ENCODE peak calls at places on chromosome 7, in eight cellular contexts. One of them, this sample, is unnamed.

GRCh38 chr7:116324582-116324981 is 114.2 kb downstream of the TES start:
- DNase-seq in activated CD8-positive, alpha-beta memory T cell treated with anti-CD3 and anti-CD28 coated beads for 1 hour: no peak
- DNase-seq in stimulated activated CD4-positive, alpha-beta T cell treated with anti-CD3 and anti-CD28 coated beads, Interleukin-1b, Interleukin-23, amount 100 ng/mL, for 24 hours: no peak
- DNase-seq in activated T-helper 2 cell treated with anti-CD3 and anti-CD28 coated beads, Interferon-gamma antibody, Interleukin-2, Interleukin-4, amounts not matched to agents 10 μg/mL and 5 μg/mL and 100 μg/mL, durations not matched to agents 14 hours and 24 hours and 36 hours: no peak
- DNase-seq in activated naive CD8-positive, alpha-beta T cell treated with anti-CD3 and anti-CD28 coated beads, Interleukin-2, amount 10 ng/mL, durations not matched to agents 7 days and 5 days: no peak
- DNase-seq in iPS DF 19.7: no peak
- DNase-seq in activated T-cell treated with anti-CD3 and anti-CD28 coated beads for 1 hour: no peak
- DNase-seq in GM12891: no peak
- DNase-seq in this sample: no peak

GRCh38 chr7:47670738-47671137 is 88.8 kb upstream of the TNS3 start:
- DNase-seq in activated CD8-positive, alpha-beta memory T cell treated with anti-CD3 and anti-CD28 coated beads for 1 hour: no peak
- DNase-seq in activated naive CD8-positive, alpha-beta T cell treated with anti-CD3 and anti-CD28 coated beads, Interleukin-2, amount 10 ng/mL, durations not matched to agents 7 days and 5 days: no peak
- DNase-seq in activated T-cell treated with anti-CD3 and anti-CD28 coated beads for 1 hour: no peak
- DNase-seq in iPS DF 19.7: no peak
- DNase-seq in activated T-helper 2 cell treated with anti-CD3 and anti-CD28 coated beads, Interferon-gamma antibody, Interleukin-2, Interleukin-4, amounts not matched to agents 10 μg/mL and 5 μg/mL and 100 μg/mL, durations not matched to agents 14 hours and 24 hours and 36 hours: no peak
- DNase-seq in stimulated activated CD4-positive, alpha-beta T cell treated with anti-CD3 and anti-CD28 coated beads, Interleukin-1b, Interleukin-23, amount 100 ng/mL, for 24 hours: no peak
- DNase-seq in GM12891: peak
- DNase-seq in this sample: no peak

GRCh38 chr7:154416714-154417113 is 364.5 kb downstream of the DPP6 start:
- DNase-seq in GM12891: no peak
- DNase-seq in iPS DF 19.7: no peak
- DNase-seq in activated naive CD8-positive, alpha-beta T cell treated with anti-CD3 and anti-CD28 coated beads, Interleukin-2, amount 10 ng/mL, durations not matched to agents 7 days and 5 days: no peak
- DNase-seq in stimulated activated CD4-positive, alpha-beta T cell treated with anti-CD3 and anti-CD28 coated beads, Interleukin-1b, Interleukin-23, amount 100 ng/mL, for 24 hours: no peak
- DNase-seq in activated CD8-positive, alpha-beta memory T cell treated with anti-CD3 and anti-CD28 coated beads for 1 hour: no peak
- DNase-seq in activated T-cell treated with anti-CD3 and anti-CD28 coated beads for 1 hour: no peak
- DNase-seq in activated T-helper 2 cell treated with anti-CD3 and anti-CD28 coated beads, Interferon-gamma antibody, Interleukin-2, Interleukin-4, amounts not matched to agents 10 μg/mL and 5 μg/mL and 100 μg/mL, durations not matched to agents 14 hours and 24 hours and 36 hours: no peak
- DNase-seq in this sample: no peak

GRCh38 chr7:1237704-1238255 is 5.1 kb downstream of the UNCX start:
- DNase-seq in activated T-cell treated with anti-CD3 and anti-CD28 coated beads for 1 hour: no peak
- DNase-seq in iPS DF 19.7: no peak
- DNase-seq in activated T-helper 2 cell treated with anti-CD3 and anti-CD28 coated beads, Interferon-gamma antibody, Interleukin-2, Interleukin-4, amounts not matched to agents 10 μg/mL and 5 μg/mL and 100 μg/mL, durations not matched to agents 14 hours and 24 hours and 36 hours: no peak
- DNase-seq in stimulated activated CD4-positive, alpha-beta T cell treated with anti-CD3 and anti-CD28 coated beads, Interleukin-1b, Interleukin-23, amount 100 ng/mL, for 24 hours: no peak
- DNase-seq in activated CD8-positive, alpha-beta memory T cell treated with anti-CD3 and anti-CD28 coated beads for 1 hour: no peak
- DNase-seq in GM12891: no peak
- DNase-seq in activated naive CD8-positive, alpha-beta T cell treated with anti-CD3 and anti-CD28 coated beads, Interleukin-2, amount 10 ng/mL, durations not matched to agents 7 days and 5 days: no peak
- DNase-seq in this sample: no peak

GRCh38 chr7:152859781-152860191 is 100.2 kb downstream of the ACTR3B start:
- DNase-seq in activated T-helper 2 cell treated with anti-CD3 and anti-CD28 coated beads, Interferon-gamma antibody, Interleukin-2, Interleukin-4, amounts not matched to agents 10 μg/mL and 5 μg/mL and 100 μg/mL, durations not matched to agents 14 hours and 24 hours and 36 hours: no peak
- DNase-seq in stimulated activated CD4-positive, alpha-beta T cell treated with anti-CD3 and anti-CD28 coated beads, Interleukin-1b, Interleukin-23, amount 100 ng/mL, for 24 hours: no peak
- DNase-seq in activated naive CD8-positive, alpha-beta T cell treated with anti-CD3 and anti-CD28 coated beads, Interleukin-2, amount 10 ng/mL, durations not matched to agents 7 days and 5 days: no peak
- DNase-seq in activated T-cell treated with anti-CD3 and anti-CD28 coated beads for 1 hour: no peak
- DNase-seq in iPS DF 19.7: peak
- DNase-seq in GM12891: peak
- DNase-seq in activated CD8-positive, alpha-beta memory T cell treated with anti-CD3 and anti-CD28 coated beads for 1 hour: no peak
- DNase-seq in this sample: peak

GRCh38 chr7:135333946-135334345 is 100.3 kb downstream of the STRA8 start:
- DNase-seq in activated T-cell treated with anti-CD3 and anti-CD28 coated beads for 1 hour: no peak
- DNase-seq in GM12891: no peak
- DNase-seq in stimulated activated CD4-positive, alpha-beta T cell treated with anti-CD3 and anti-CD28 coated beads, Interleukin-1b, Interleukin-23, amount 100 ng/mL, for 24 hours: no peak
- DNase-seq in activated CD8-positive, alpha-beta memory T cell treated with anti-CD3 and anti-CD28 coated beads for 1 hour: no peak
- DNase-seq in activated T-helper 2 cell treated with anti-CD3 and anti-CD28 coated beads, Interferon-gamma antibody, Interleukin-2, Interleukin-4, amounts not matched to agents 10 μg/mL and 5 μg/mL and 100 μg/mL, durations not matched to agents 14 hours and 24 hours and 36 hours: no peak
- DNase-seq in iPS DF 19.7: no peak
- DNase-seq in activated naive CD8-positive, alpha-beta T cell treated with anti-CD3 and anti-CD28 coated beads, Interleukin-2, amount 10 ng/mL, durations not matched to agents 7 days and 5 days: no peak
- DNase-seq in this sample: no peak

GRCh38 chr7:74449809-74450397 is 3.8 kb upstream of the GTF2IRD1 start:
- DNase-seq in activated T-cell treated with anti-CD3 and anti-CD28 coated beads for 1 hour: peak
- DNase-seq in stimulated activated CD4-positive, alpha-beta T cell treated with anti-CD3 and anti-CD28 coated beads, Interleukin-1b, Interleukin-23, amount 100 ng/mL, for 24 hours: peak
- DNase-seq in iPS DF 19.7: peak
- DNase-seq in activated CD8-positive, alpha-beta memory T cell treated with anti-CD3 and anti-CD28 coated beads for 1 hour: peak
- DNase-seq in activated T-helper 2 cell treated with anti-CD3 and anti-CD28 coated beads, Interferon-gamma antibody, Interleukin-2, Interleukin-4, amounts not matched to agents 10 μg/mL and 5 μg/mL and 100 μg/mL, durations not matched to agents 14 hours and 24 hours and 36 hours: peak
- DNase-seq in activated naive CD8-positive, alpha-beta T cell treated with anti-CD3 and anti-CD28 coated beads, Interleukin-2, amount 10 ng/mL, durations not matched to agents 7 days and 5 days: peak
- DNase-seq in GM12891: peak
- DNase-seq in this sample: peak

GRCh38 chr7:144854839-144855424 is 19.1 kb upstream of the TPK1 start:
- DNase-seq in activated CD8-positive, alpha-beta memory T cell treated with anti-CD3 and anti-CD28 coated beads for 1 hour: no peak
- DNase-seq in activated naive CD8-positive, alpha-beta T cell treated with anti-CD3 and anti-CD28 coated beads, Interleukin-2, amount 10 ng/mL, durations not matched to agents 7 days and 5 days: no peak
- DNase-seq in activated T-helper 2 cell treated with anti-CD3 and anti-CD28 coated beads, Interferon-gamma antibody, Interleukin-2, Interleukin-4, amounts not matched to agents 10 μg/mL and 5 μg/mL and 100 μg/mL, durations not matched to agents 14 hours and 24 hours and 36 hours: no peak
- DNase-seq in iPS DF 19.7: no peak
- DNase-seq in activated T-cell treated with anti-CD3 and anti-CD28 coated beads for 1 hour: no peak
- DNase-seq in GM12891: no peak
- DNase-seq in stimulated activated CD4-positive, alpha-beta T cell treated with anti-CD3 and anti-CD28 coated beads, Interleukin-1b, Interleukin-23, amount 100 ng/mL, for 24 hours: no peak
- DNase-seq in this sample: peak

GRCh38 chr7:1403844-1404404 is 55.3 kb downstream of the MICALL2 start:
- DNase-seq in GM12891: no peak
- DNase-seq in iPS DF 19.7: no peak
- DNase-seq in activated T-helper 2 cell treated with anti-CD3 and anti-CD28 coated beads, Interferon-gamma antibody, Interleukin-2, Interleukin-4, amounts not matched to agents 10 μg/mL and 5 μg/mL and 100 μg/mL, durations not matched to agents 14 hours and 24 hours and 36 hours: no peak
- DNase-seq in activated CD8-positive, alpha-beta memory T cell treated with anti-CD3 and anti-CD28 coated beads for 1 hour: no peak
- DNase-seq in stimulated activated CD4-positive, alpha-beta T cell treated with anti-CD3 and anti-CD28 coated beads, Interleukin-1b, Interleukin-23, amount 100 ng/mL, for 24 hours: no peak
- DNase-seq in activated T-cell treated with anti-CD3 and anti-CD28 coated beads for 1 hour: no peak
- DNase-seq in activated naive CD8-positive, alpha-beta T cell treated with anti-CD3 and anti-CD28 coated beads, Interleukin-2, amount 10 ng/mL, durations not matched to agents 7 days and 5 days: no peak
- DNase-seq in this sample: no peak

GRCh38 chr7:67918158-67918557 is 921.5 kb downstream of the TYW1 start:
- DNase-seq in iPS DF 19.7: no peak
- DNase-seq in activated T-cell treated with anti-CD3 and anti-CD28 coated beads for 1 hour: no peak
- DNase-seq in activated naive CD8-positive, alpha-beta T cell treated with anti-CD3 and anti-CD28 coated beads, Interleukin-2, amount 10 ng/mL, durations not matched to agents 7 days and 5 days: no peak
- DNase-seq in stimulated activated CD4-positive, alpha-beta T cell treated with anti-CD3 and anti-CD28 coated beads, Interleukin-1b, Interleukin-23, amount 100 ng/mL, for 24 hours: no peak
- DNase-seq in GM12891: no peak
- DNase-seq in activated T-helper 2 cell treated with anti-CD3 and anti-CD28 coated beads, Interferon-gamma antibody, Interleukin-2, Interleukin-4, amounts not matched to agents 10 μg/mL and 5 μg/mL and 100 μg/mL, durations not matched to agents 14 hours and 24 hours and 36 hours: no peak
- DNase-seq in activated CD8-positive, alpha-beta memory T cell treated with anti-CD3 and anti-CD28 coated beads for 1 hour: no peak
- DNase-seq in this sample: no peak

GRCh38 chr7:77538186-77538907 is 1.3 kb downstream of the PTPN12 start:
- DNase-seq in activated CD8-positive, alpha-beta memory T cell treated with anti-CD3 and anti-CD28 coated beads for 1 hour: no peak
- DNase-seq in GM12891: no peak
- DNase-seq in activated T-helper 2 cell treated with anti-CD3 and anti-CD28 coated beads, Interferon-gamma antibody, Interleukin-2, Interleukin-4, amounts not matched to agents 10 μg/mL and 5 μg/mL and 100 μg/mL, durations not matched to agents 14 hours and 24 hours and 36 hours: no peak
- DNase-seq in activated T-cell treated with anti-CD3 and anti-CD28 coated beads for 1 hour: no peak
- DNase-seq in stimulated activated CD4-positive, alpha-beta T cell treated with anti-CD3 and anti-CD28 coated beads, Interleukin-1b, Interleukin-23, amount 100 ng/mL, for 24 hours: no peak
- DNase-seq in activated naive CD8-positive, alpha-beta T cell treated with anti-CD3 and anti-CD28 coated beads, Interleukin-2, amount 10 ng/mL, durations not matched to agents 7 days and 5 days: no peak
- DNase-seq in iPS DF 19.7: no peak
- DNase-seq in this sample: peak

GRCh38 chr7:2508327-2509231 is 11.0 kb upstream of the LFNG start:
- DNase-seq in stimulated activated CD4-positive, alpha-beta T cell treated with anti-CD3 and anti-CD28 coated beads, Interleukin-1b, Interleukin-23, amount 100 ng/mL, for 24 hours: no peak
- DNase-seq in activated T-helper 2 cell treated with anti-CD3 and anti-CD28 coated beads, Interferon-gamma antibody, Interleukin-2, Interleukin-4, amounts not matched to agents 10 μg/mL and 5 μg/mL and 100 μg/mL, durations not matched to agents 14 hours and 24 hours and 36 hours: peak
- DNase-seq in activated naive CD8-positive, alpha-beta T cell treated with anti-CD3 and anti-CD28 coated beads, Interleukin-2, amount 10 ng/mL, durations not matched to agents 7 days and 5 days: peak
- DNase-seq in activated CD8-positive, alpha-beta memory T cell treated with anti-CD3 and anti-CD28 coated beads for 1 hour: no peak
- DNase-seq in iPS DF 19.7: no peak
- DNase-seq in activated T-cell treated with anti-CD3 and anti-CD28 coated beads for 1 hour: peak
- DNase-seq in GM12891: peak
- DNase-seq in this sample: no peak

GRCh38 chr7:128103498-128104108 is 72.4 kb upstream of the LRRC4 start:
- DNase-seq in GM12891: peak
- DNase-seq in stimulated activated CD4-positive, alpha-beta T cell treated with anti-CD3 and anti-CD28 coated beads, Interleukin-1b, Interleukin-23, amount 100 ng/mL, for 24 hours: no peak
- DNase-seq in activated CD8-positive, alpha-beta memory T cell treated with anti-CD3 and anti-CD28 coated beads for 1 hour: no peak
- DNase-seq in iPS DF 19.7: no peak
- DNase-seq in activated naive CD8-positive, alpha-beta T cell treated with anti-CD3 and anti-CD28 coated beads, Interleukin-2, amount 10 ng/mL, durations not matched to agents 7 days and 5 days: peak
- DNase-seq in activated T-helper 2 cell treated with anti-CD3 and anti-CD28 coated beads, Interferon-gamma antibody, Interleukin-2, Interleukin-4, amounts not matched to agents 10 μg/mL and 5 μg/mL and 100 μg/mL, durations not matched to agents 14 hours and 24 hours and 36 hours: no peak
- DNase-seq in activated T-cell treated with anti-CD3 and anti-CD28 coated beads for 1 hour: no peak
- DNase-seq in this sample: no peak

GRCh38 chr7:32921896-32922295 is 30.3 kb upstream of the KBTBD2 start:
- DNase-seq in activated naive CD8-positive, alpha-beta T cell treated with anti-CD3 and anti-CD28 coated beads, Interleukin-2, amount 10 ng/mL, durations not matched to agents 7 days and 5 days: no peak
- DNase-seq in iPS DF 19.7: no peak
- DNase-seq in activated CD8-positive, alpha-beta memory T cell treated with anti-CD3 and anti-CD28 coated beads for 1 hour: no peak
- DNase-seq in GM12891: no peak
- DNase-seq in stimulated activated CD4-positive, alpha-beta T cell treated with anti-CD3 and anti-CD28 coated beads, Interleukin-1b, Interleukin-23, amount 100 ng/mL, for 24 hours: no peak
- DNase-seq in activated T-cell treated with anti-CD3 and anti-CD28 coated beads for 1 hour: no peak
- DNase-seq in activated T-helper 2 cell treated with anti-CD3 and anti-CD28 coated beads, Interferon-gamma antibody, Interleukin-2, Interleukin-4, amounts not matched to agents 10 μg/mL and 5 μg/mL and 100 μg/mL, durations not matched to agents 14 hours and 24 hours and 36 hours: no peak
- DNase-seq in this sample: no peak

GRCh38 chr7:114084381-114085312 is 165.8 kb upstream of the PPP1R3A start:
- DNase-seq in activated naive CD8-positive, alpha-beta T cell treated with anti-CD3 and anti-CD28 coated beads, Interleukin-2, amount 10 ng/mL, durations not matched to agents 7 days and 5 days: peak
- DNase-seq in iPS DF 19.7: no peak
- DNase-seq in stimulated activated CD4-positive, alpha-beta T cell treated with anti-CD3 and anti-CD28 coated beads, Interleukin-1b, Interleukin-23, amount 100 ng/mL, for 24 hours: no peak
- DNase-seq in activated T-helper 2 cell treated with anti-CD3 and anti-CD28 coated beads, Interferon-gamma antibody, Interleukin-2, Interleukin-4, amounts not matched to agents 10 μg/mL and 5 μg/mL and 100 μg/mL, durations not matched to agents 14 hours and 24 hours and 36 hours: no peak
- DNase-seq in GM12891: no peak
- DNase-seq in activated T-cell treated with anti-CD3 and anti-CD28 coated beads for 1 hour: no peak
- DNase-seq in activated CD8-positive, alpha-beta memory T cell treated with anti-CD3 and anti-CD28 coated beads for 1 hour: no peak
- DNase-seq in this sample: no peak

GRCh38 chr7:50207682-50208255 is 96.7 kb upstream of the IKZF1 start:
- DNase-seq in activated naive CD8-positive, alpha-beta T cell treated with anti-CD3 and anti-CD28 coated beads, Interleukin-2, amount 10 ng/mL, durations not matched to agents 7 days and 5 days: no peak
- DNase-seq in iPS DF 19.7: no peak
- DNase-seq in activated T-cell treated with anti-CD3 and anti-CD28 coated beads for 1 hour: no peak
- DNase-seq in GM12891: no peak
- DNase-seq in activated CD8-positive, alpha-beta memory T cell treated with anti-CD3 and anti-CD28 coated beads for 1 hour: no peak
- DNase-seq in activated T-helper 2 cell treated with anti-CD3 and anti-CD28 coated beads, Interferon-gamma antibody, Interleukin-2, Interleukin-4, amounts not matched to agents 10 μg/mL and 5 μg/mL and 100 μg/mL, durations not matched to agents 14 hours and 24 hours and 36 hours: no peak
- DNase-seq in stimulated activated CD4-positive, alpha-beta T cell treated with anti-CD3 and anti-CD28 coated beads, Interleukin-1b, Interleukin-23, amount 100 ng/mL, for 24 hours: no peak
- DNase-seq in this sample: no peak

GRCh38 chr7:54615545-54615944 is 73.4 kb downstream of the VSTM2A start:
- DNase-seq in GM12891: no peak
- DNase-seq in activated CD8-positive, alpha-beta memory T cell treated with anti-CD3 and anti-CD28 coated beads for 1 hour: no peak
- DNase-seq in activated T-cell treated with anti-CD3 and anti-CD28 coated beads for 1 hour: no peak
- DNase-seq in activated naive CD8-positive, alpha-beta T cell treated with anti-CD3 and anti-CD28 coated beads, Interleukin-2, amount 10 ng/mL, durations not matched to agents 7 days and 5 days: no peak
- DNase-seq in iPS DF 19.7: no peak
- DNase-seq in activated T-helper 2 cell treated with anti-CD3 and anti-CD28 coated beads, Interferon-gamma antibody, Interleukin-2, Interleukin-4, amounts not matched to agents 10 μg/mL and 5 μg/mL and 100 μg/mL, durations not matched to agents 14 hours and 24 hours and 36 hours: no peak
- DNase-seq in stimulated activated CD4-positive, alpha-beta T cell treated with anti-CD3 and anti-CD28 coated beads, Interleukin-1b, Interleukin-23, amount 100 ng/mL, for 24 hours: no peak
- DNase-seq in this sample: no peak

GRCh38 chr7:156056548-156056947 is 244.3 kb upstream of the SHH start:
- DNase-seq in activated CD8-positive, alpha-beta memory T cell treated with anti-CD3 and anti-CD28 coated beads for 1 hour: no peak
- DNase-seq in stimulated activated CD4-positive, alpha-beta T cell treated with anti-CD3 and anti-CD28 coated beads, Interleukin-1b, Interleukin-23, amount 100 ng/mL, for 24 hours: no peak
- DNase-seq in activated T-cell treated with anti-CD3 and anti-CD28 coated beads for 1 hour: no peak
- DNase-seq in GM12891: no peak
- DNase-seq in activated naive CD8-positive, alpha-beta T cell treated with anti-CD3 and anti-CD28 coated beads, Interleukin-2, amount 10 ng/mL, durations not matched to agents 7 days and 5 days: no peak
- DNase-seq in activated T-helper 2 cell treated with anti-CD3 and anti-CD28 coated beads, Interferon-gamma antibody, Interleukin-2, Interleukin-4, amounts not matched to agents 10 μg/mL and 5 μg/mL and 100 μg/mL, durations not matched to agents 14 hours and 24 hours and 36 hours: no peak
- DNase-seq in iPS DF 19.7: no peak
- DNase-seq in this sample: no peak

GRCh38 chr7:131327049-131327625 is 539 bp upstream of the MKLN1 start:
- DNase-seq in activated naive CD8-positive, alpha-beta T cell treated with anti-CD3 and anti-CD28 coated beads, Interleukin-2, amount 10 ng/mL, durations not matched to agents 7 days and 5 days: no peak
- DNase-seq in activated T-helper 2 cell treated with anti-CD3 and anti-CD28 coated beads, Interferon-gamma antibody, Interleukin-2, Interleukin-4, amounts not matched to agents 10 μg/mL and 5 μg/mL and 100 μg/mL, durations not matched to agents 14 hours and 24 hours and 36 hours: no peak
- DNase-seq in stimulated activated CD4-positive, alpha-beta T cell treated with anti-CD3 and anti-CD28 coated beads, Interleukin-1b, Interleukin-23, amount 100 ng/mL, for 24 hours: no peak
- DNase-seq in GM12891: no peak
- DNase-seq in activated T-cell treated with anti-CD3 and anti-CD28 coated beads for 1 hour: no peak
- DNase-seq in iPS DF 19.7: no peak
- DNase-seq in activated CD8-positive, alpha-beta memory T cell treated with anti-CD3 and anti-CD28 coated beads for 1 hour: no peak
- DNase-seq in this sample: peak

GRCh38 chr7:82678259-82678658 is 234.7 kb upstream of the CACNA2D1 start:
- DNase-seq in activated T-cell treated with anti-CD3 and anti-CD28 coated beads for 1 hour: no peak
- DNase-seq in iPS DF 19.7: no peak
- DNase-seq in stimulated activated CD4-positive, alpha-beta T cell treated with anti-CD3 and anti-CD28 coated beads, Interleukin-1b, Interleukin-23, amount 100 ng/mL, for 24 hours: no peak
- DNase-seq in activated T-helper 2 cell treated with anti-CD3 and anti-CD28 coated beads, Interferon-gamma antibody, Interleukin-2, Interleukin-4, amounts not matched to agents 10 μg/mL and 5 μg/mL and 100 μg/mL, durations not matched to agents 14 hours and 24 hours and 36 hours: no peak
- DNase-seq in activated naive CD8-positive, alpha-beta T cell treated with anti-CD3 and anti-CD28 coated beads, Interleukin-2, amount 10 ng/mL, durations not matched to agents 7 days and 5 days: no peak
- DNase-seq in GM12891: no peak
- DNase-seq in activated CD8-positive, alpha-beta memory T cell treated with anti-CD3 and anti-CD28 coated beads for 1 hour: no peak
- DNase-seq in this sample: no peak

GRCh38 chr7:149883452-149883861 is 9.7 kb downstream of the ATP6V0E2 start:
- DNase-seq in activated T-helper 2 cell treated with anti-CD3 and anti-CD28 coated beads, Interferon-gamma antibody, Interleukin-2, Interleukin-4, amounts not matched to agents 10 μg/mL and 5 μg/mL and 100 μg/mL, durations not matched to agents 14 hours and 24 hours and 36 hours: peak
- DNase-seq in GM12891: peak
- DNase-seq in activated T-cell treated with anti-CD3 and anti-CD28 coated beads for 1 hour: no peak
- DNase-seq in stimulated activated CD4-positive, alpha-beta T cell treated with anti-CD3 and anti-CD28 coated beads, Interleukin-1b, Interleukin-23, amount 100 ng/mL, for 24 hours: no peak
- DNase-seq in activated CD8-positive, alpha-beta memory T cell treated with anti-CD3 and anti-CD28 coated beads for 1 hour: no peak
- DNase-seq in activated naive CD8-positive, alpha-beta T cell treated with anti-CD3 and anti-CD28 coated beads, Interleukin-2, amount 10 ng/mL, durations not matched to agents 7 days and 5 days: peak
- DNase-seq in iPS DF 19.7: peak
- DNase-seq in this sample: peak

GRCh38 chr7:92898798-92899197 is 62.4 kb upstream of the CDK6 start:
- DNase-seq in activated T-cell treated with anti-CD3 and anti-CD28 coated beads for 1 hour: no peak
- DNase-seq in activated CD8-positive, alpha-beta memory T cell treated with anti-CD3 and anti-CD28 coated beads for 1 hour: no peak
- DNase-seq in stimulated activated CD4-positive, alpha-beta T cell treated with anti-CD3 and anti-CD28 coated beads, Interleukin-1b, Interleukin-23, amount 100 ng/mL, for 24 hours: no peak
- DNase-seq in activated T-helper 2 cell treated with anti-CD3 and anti-CD28 coated beads, Interferon-gamma antibody, Interleukin-2, Interleukin-4, amounts not matched to agents 10 μg/mL and 5 μg/mL and 100 μg/mL, durations not matched to agents 14 hours and 24 hours and 36 hours: no peak
- DNase-seq in GM12891: no peak
- DNase-seq in activated naive CD8-positive, alpha-beta T cell treated with anti-CD3 and anti-CD28 coated beads, Interleukin-2, amount 10 ng/mL, durations not matched to agents 7 days and 5 days: no peak
- DNase-seq in iPS DF 19.7: no peak
- DNase-seq in this sample: no peak